ENCODE peak calls at places on chromosomes 16 and 17, in seven cellular contexts. J is prostate gland, Z is cardiac muscle cell, V is OCI-LY7, B is lung, F is tibial nerve, C is pancreas. L is an unnamed sample.

GRCh38 chr17:2213291-2213960 is 90.2 kb downstream of the SMG6 start:
- DNase-seq in V (no peak), Z (peak), B (no peak), F (no peak), C (no peak), J (no peak), L (no peak)

GRCh38 chr17:65181237-65182061 is 44.3 kb downstream of the RGS9 start:
- DNase-seq in J (no peak), C (no peak), V (peak), B (no peak), Z (no peak), F (no peak), L (no peak)

GRCh38 chr17:77899494-77899893 is 59.0 kb upstream of the TNRC6C start:
- DNase-seq in F (no peak), V (no peak), J (no peak), Z (peak), B (no peak), C (no peak), L (no peak)

GRCh38 chr17:38879878-38880727 is 10.2 kb downstream of the LASP1 start:
- DNase-seq in V (peak), B (no peak), J (no peak), F (no peak), C (peak), Z (peak), L (peak)

GRCh38 chr17:31266042-31266441 is 31.0 kb downstream of the OMG start:
- DNase-seq in J (no peak), Z (no peak), F (no peak), V (peak), C (no peak), B (no peak), L (no peak)

GRCh38 chr17:29166507-29166887 is 13.7 kb downstream of the MYO18A start:
- DNase-seq in J (no peak), Z (no peak), C (no peak), F (no peak), V (no peak), B (no peak), L (no peak)

GRCh38 chr17:73592531-73592961 is 51.7 kb downstream of the SDK2 start:
- DNase-seq in F (no peak), Z (no peak), J (no peak), C (no peak), V (no peak), B (no peak), L (no peak)

GRCh38 chr17:76529643-76530488 is 7.6 kb downstream of the CYGB start:
- DNase-seq in V (peak), Z (peak), F (peak), J (no peak), C (peak), B (peak), L (peak)

GRCh38 chr17:20994779-20995149 is 48.0 kb downstream of the USP22 start:
- DNase-seq in J (no peak), Z (no peak), B (no peak), V (no peak), C (no peak), F (no peak), L (no peak)

GRCh38 chr17:42537156-42537805 is 1.2 kb downstream of the NAGLU start:
- DNase-seq in Z (no peak), C (no peak), J (no peak), B (no peak), F (no peak), V (no peak), L (no peak)

GRCh38 chr16:90019543-90020259 is 445 bp upstream of the DBNDD1 start:
- DNase-seq in J (no peak), Z (no peak), F (no peak), B (no peak), C (peak), V (peak), L (no peak)

GRCh38 chr16:87581867-87582220 is 20.5 kb upstream of the JPH3 start:
- DNase-seq in V (no peak), F (peak), C (peak), J (peak), Z (peak), B (peak), L (peak)

GRCh38 chr16:2009791-2010510 is at the start of gene ZNF598:
- DNase-seq in V (peak), B (peak), C (peak), Z (peak), F (peak), J (peak), L (peak)

GRCh38 chr16:11800385-11800718 is 3.3 kb upstream of the ZC3H7A start:
- DNase-seq in F (no peak), V (no peak), B (no peak), Z (no peak), C (no peak), J (no peak), L (no peak)

GRCh38 chr16:11797166-11797956 is at the start of gene ZC3H7A:
- DNase-seq in J (peak), B (peak), C (peak), Z (peak), V (peak), F (peak), L (peak)

GRCh38 chr16:11797957-11798299 is 870 bp upstream of the ZC3H7A start:
- DNase-seq in F (no peak), B (no peak), V (peak), C (no peak), J (no peak), Z (no peak), L (no peak)

GRCh38 chr16:11799509-11800384 is 2.7 kb upstream of the ZC3H7A start:
- DNase-seq in J (no peak), C (no peak), V (peak), Z (no peak), B (no peak), F (no peak), L (no peak)

DNA sequence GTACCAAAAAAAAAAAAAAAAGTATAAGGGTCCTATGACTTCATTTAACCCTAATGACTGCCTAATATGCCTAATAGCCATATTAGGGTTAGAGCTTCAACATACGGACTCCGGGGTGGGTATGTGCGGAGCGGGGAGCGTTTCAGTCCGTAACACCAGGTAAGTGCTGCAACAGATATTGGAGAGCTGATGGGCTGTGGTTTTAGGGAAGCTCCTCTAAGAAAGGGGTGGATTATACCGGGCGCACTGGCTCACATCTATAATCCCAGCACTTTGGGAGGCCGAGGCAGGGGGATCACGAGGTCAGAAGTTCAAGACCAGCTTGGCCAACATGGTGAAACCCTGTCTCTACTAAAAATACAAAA is 1.9 kb upstream of the ZC3H7A start:
- DNase-seq in J (no peak), B (no peak), C (no peak), Z (no peak), F (no peak), V (no peak), L (no peak)
- H3K27ac ChIP-seq in J (no peak), B (peak), C (no peak), Z (peak), F (no peak), V (no peak), L (peak)

GRCh38 chr16:681746-682427 is 1.7 kb downstream of the STUB1 start:
- DNase-seq in J (no peak), B (no peak), C (no peak), V (no peak), F (no peak), Z (peak), L (no peak)
- H3K4me3 ChIP-seq in J (no peak), B (no peak), C (no peak), V (peak), F (no peak), Z (no peak), L (no peak)

GRCh38 chr16:586645-587590 is 2.9 kb upstream of the RAB40C start:
- DNase-seq in V (no peak), Z (peak), C (peak), F (no peak), B (no peak), J (no peak), L (no peak)
- H3K27ac ChIP-seq in V (no peak), Z (no peak), C (no peak), F (no peak), B (no peak), J (no peak), L (peak)

GRCh38 chr17:61405047-61405685 is 5.5 kb downstream of the TBX2 start:
- DNase-seq in C (no peak), V (no peak), B (no peak), F (peak), Z (no peak), J (no peak), L (no peak)
- H3K4me3 ChIP-seq in C (no peak), V (no peak), B (peak), F (peak), Z (peak), J (peak), L (peak)

DNA sequence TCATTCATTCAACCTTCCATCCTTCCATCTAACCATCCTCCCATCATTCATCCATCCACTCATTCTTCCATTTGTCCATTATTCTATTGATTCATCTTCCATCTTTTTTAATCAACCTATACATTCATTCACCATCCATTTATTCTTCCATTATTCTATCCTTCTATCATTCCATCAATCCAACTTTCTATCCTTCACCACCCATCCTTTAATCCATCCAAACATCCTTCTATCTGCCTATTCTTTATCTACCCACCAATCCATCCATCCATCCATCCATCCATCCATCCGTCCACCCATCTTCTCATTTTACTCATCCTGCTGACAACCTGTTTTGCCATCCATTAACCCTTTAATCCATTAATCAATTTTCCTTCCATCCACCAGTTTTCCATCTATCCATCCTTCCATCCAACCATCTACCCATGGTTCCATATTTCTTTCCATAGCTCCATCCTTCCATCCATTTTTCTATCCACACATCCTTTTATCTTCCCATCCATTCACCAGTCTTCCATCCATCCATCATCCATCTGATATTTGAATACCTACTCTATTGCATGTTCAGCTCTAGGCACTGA is 21.8 kb upstream of the WFDC1 start:
- DNase-seq in B (no peak), F (no peak), J (no peak), Z (no peak), C (no peak), V (no peak), L (no peak)
- H3K27ac ChIP-seq in B (no peak), F (no peak), J (no peak), Z (no peak), C (no peak), V (no peak), L (no peak)

GRCh38 chr17:79387783-79388182 is 223.1 kb downstream of the RBFOX3 start:
- DNase-seq in Z (no peak), B (no peak), C (no peak), V (no peak), J (no peak), F (no peak), L (no peak)
- H3K4me3 ChIP-seq in Z (no peak), B (no peak), C (no peak), V (no peak), J (no peak), F (no peak), L (no peak)

GRCh38 chr17:49031965-49032928 is 35.1 kb downstream of the IGF2BP1 start:
- DNase-seq in F (no peak), C (peak), J (peak), Z (peak), B (peak), V (peak), L (peak)
- H3K27ac ChIP-seq in F (no peak), C (no peak), J (no peak), Z (peak), B (no peak), V (no peak), L (no peak)

GRCh38 chr17:57869599-57870282 is 19.9 kb upstream of the MRPS23 start:
- DNase-seq in J (no peak), C (no peak), B (no peak), Z (peak), F (no peak), V (no peak), L (peak)
- H3K4me3 ChIP-seq in J (no peak), C (no peak), B (no peak), Z (no peak), F (no peak), V (no peak), L (no peak)

GRCh38 chr17:50634123-50634914 is at the start of gene ABCC3:
- DNase-seq in J (peak), V (no peak), C (peak), Z (peak), F (no peak), B (peak), L (peak)

GRCh38 chr17:50634915-50635719 is 436 bp downstream of the ABCC3 start:
- DNase-seq in C (no peak), Z (no peak), V (no peak), F (no peak), J (no peak), B (no peak), L (no peak)

GRCh38 chr17:50636804-50637195 is 2.1 kb downstream of the ABCC3 start:
- DNase-seq in C (no peak), B (no peak), J (no peak), F (no peak), V (no peak), Z (no peak), L (no peak)

GRCh38 chr17:50636145-50636803 is 1.6 kb downstream of the ABCC3 start:
- DNase-seq in J (no peak), C (no peak), F (no peak), V (no peak), B (no peak), Z (no peak), L (no peak)

GRCh38 chr17:50635720-50636144 is 1.1 kb downstream of the ABCC3 start:
- DNase-seq in V (no peak), Z (no peak), F (no peak), J (no peak), B (no peak), C (no peak), L (no peak)
- H3K27ac ChIP-seq in V (no peak), Z (no peak), F (no peak), J (no peak), B (no peak), C (no peak), L (no peak)

DNA sequence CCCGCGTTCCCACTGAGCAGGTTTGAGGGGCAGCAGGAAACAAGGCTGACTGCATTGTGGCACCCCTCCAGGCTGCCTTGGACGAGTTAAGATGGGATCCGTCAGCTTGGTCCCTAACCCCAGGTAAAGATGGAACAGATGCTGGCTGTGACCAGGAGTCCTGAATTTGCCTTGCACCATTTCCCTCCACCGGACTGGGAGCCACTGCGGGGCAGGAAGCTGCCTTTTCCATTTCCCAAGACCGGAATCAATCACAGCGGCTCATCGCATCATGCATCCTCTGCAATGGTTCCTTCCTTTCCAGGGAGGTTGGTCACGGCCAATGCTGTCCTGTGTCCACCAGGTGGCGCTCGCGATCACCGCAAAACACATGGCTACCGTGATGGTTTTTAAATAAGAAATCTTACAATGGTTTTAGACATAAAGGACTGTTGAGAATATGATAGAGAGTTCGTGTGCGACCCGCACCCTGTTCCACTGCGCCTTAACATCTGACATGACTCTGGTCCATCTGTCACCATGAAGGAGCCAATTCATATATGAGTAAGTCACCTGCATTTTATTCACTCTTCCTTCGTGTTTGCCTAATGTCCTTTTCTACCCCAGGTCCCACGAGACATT is 6.8 kb upstream of the MEAK7 start:
- DNase-seq in C (peak), B (peak), J (peak), V (peak), F (peak), Z (peak), L (peak)
- H3K4me3 ChIP-seq in C (no peak), B (no peak), J (no peak), V (peak), F (no peak), Z (no peak), L (no peak)